ENCODE peak calls at places on chromosomes 6 and 20, in six cellular contexts. F, A, Z, T, X and E are unnamed samples.

GRCh38 chr20:38202982-38203293 is 37.9 kb upstream of the TGM2 start:
- DNase-seq in F (no peak), A (no peak), Z (no peak), T (no peak), X (no peak), E (no peak)

GRCh38 chr6:92126088-92126487 is 1293.3 kb downstream of the EPHA7 start:
- DNase-seq in F (no peak), A (no peak), Z (no peak), T (no peak), X (no peak), E (no peak)

GRCh38 chr6:42762950-42763349 is 17.0 kb upstream of the TBCC start:
- DNase-seq in F (no peak), A (no peak), Z (no peak), T (no peak), X (no peak), E (no peak)

GRCh38 chr6:25315194-25315593 is 36.0 kb downstream of the CARMIL1 start:
- DNase-seq in F (peak; percentile 39), A (no peak), Z (no peak), T (no peak), X (no peak), E (no peak)

GRCh38 chr20:34578040-34578439 is 19.5 kb downstream of the MAP1LC3A start:
- DNase-seq in F (no peak), A (no peak), Z (no peak), T (no peak), X (no peak), E (no peak)

GRCh38 chr6:166635556-166635955 is 8.5 kb upstream of the RPS6KA2 start:
- DNase-seq in F (no peak), A (no peak), Z (no peak), T (no peak), X (no peak), E (no peak)

GRCh38 chr20:44170796-44171410 is 16.1 kb downstream of the JPH2 start:
- DNase-seq in F (no peak), A (no peak), Z (no peak), T (no peak), X (no peak), E (no peak)

GRCh38 chr20:39897058-39897457 is 792.0 kb downstream of the MAFB start:
- DNase-seq in F (no peak), A (no peak), Z (no peak), T (no peak), X (no peak), E (no peak)

GRCh38 chr6:42714098-42714761 is 8.2 kb downstream of the PRPH2 start:
- DNase-seq in F (no peak), A (no peak), Z (no peak), T (no peak), X (no peak), E (no peak)

GRCh38 chr6:1952726-1953360 is 292.6 kb downstream of the GMDS start:
- DNase-seq in F (no peak), A (no peak), Z (no peak), T (no peak), X (no peak), E (no peak)

GRCh38 chr6:28137458-28138020 is 4.1 kb upstream of the ZKSCAN8 start:
- DNase-seq in F (no peak), A (no peak), Z (no peak), T (no peak), X (no peak), E (peak; percentile 9)

GRCh38 chr6:143517447-143517773 is 5.9 kb upstream of the FUCA2 start:
- DNase-seq in F (no peak), A (no peak), Z (no peak), T (no peak), X (no peak), E (no peak)

GRCh38 chr20:56932575-56933330 is 303.6 kb downstream of the TFAP2C start:
- DNase-seq in F (no peak), A (no peak), Z (no peak), T (no peak), X (no peak), E (no peak)

GRCh38 chr6:113632220-113632864 is 224.8 kb upstream of the MARCKS start:
- DNase-seq in F (no peak), A (no peak), Z (no peak), T (no peak), X (peak; percentile 71), E (no peak)

GRCh38 chr6:70270287-70271005 is 32.4 kb downstream of the COL9A1 start:
- DNase-seq in F (no peak), A (no peak), Z (no peak), T (no peak), X (no peak), E (no peak)

GRCh38 chr6:108966855-108967755 is 118.9 kb downstream of the ARMC2 start:
- DNase-seq in F (peak; percentile 41), A (peak; percentile 50), Z (peak; percentile 68), T (peak; percentile 64), X (no peak), E (no peak)

GRCh38 chr6:84731901-84732300 is 32.5 kb downstream of the TBX18 start:
- DNase-seq in F (no peak), A (no peak), Z (no peak), T (no peak), X (no peak), E (no peak)

GRCh38 chr6:154430494-154430919 is 73.9 kb upstream of the IPCEF1 start:
- DNase-seq in F (no peak), A (no peak), Z (no peak), T (no peak), X (no peak), E (no peak)

GRCh38 chr20:51412991-51413471 is 129.5 kb downstream of the NFATC2 start:
- DNase-seq in F (no peak), A (no peak), Z (no peak), T (no peak), X (peak; percentile 74), E (no peak)

GRCh38 chr6:140071115-140071514 is 696.7 kb upstream of the CITED2 start:
- DNase-seq in F (no peak), A (no peak), Z (peak; percentile 27), T (no peak), X (no peak), E (no peak)
- H3K9me3 ChIP-seq in F (no peaks in the 10 kb centered on the region), A (no peaks in the 10 kb centered on the region), Z (no peaks in the 10 kb centered on the region), T (no peaks in the 10 kb centered on the region), X (no peaks in the 10 kb centered on the region), E (no peaks in the 10 kb centered on the region)

DNA sequence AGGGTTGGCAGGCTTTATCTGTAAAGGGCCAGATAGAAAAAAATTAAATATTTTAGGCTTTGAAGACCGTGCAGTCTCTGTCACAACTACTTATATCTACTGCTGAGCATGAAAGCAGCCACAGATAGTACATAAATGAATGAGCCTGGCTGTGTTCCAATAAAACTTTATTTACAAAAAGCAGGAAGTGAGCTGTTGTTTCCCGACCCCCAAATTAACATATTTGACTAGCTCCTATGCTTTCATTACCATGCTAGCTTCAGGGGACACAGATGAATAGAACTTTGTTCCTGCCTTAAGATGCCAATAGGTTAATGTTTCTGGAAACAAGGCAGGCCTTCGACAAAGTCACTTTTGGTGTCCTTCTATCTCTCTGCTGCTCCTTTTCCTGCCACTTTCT is 1058.0 kb upstream of the FLRT3 start:
- DNase-seq in F (no peak), A (no peak), Z (no peak), T (no peak), X (no peak), E (no peak)
- H3K9me3 ChIP-seq in F (no peaks in the 10 kb centered on the region), A (no peaks in the 10 kb centered on the region), Z (no peaks in the 10 kb centered on the region), T (no peaks in the 10 kb centered on the region), X (no peaks in the 10 kb centered on the region), E (no peaks in the 10 kb centered on the region)

GRCh38 chr20:59670786-59671492 is 66.6 kb downstream of the PHACTR3 start:
- DNase-seq in F (no peak), A (no peak), Z (no peak), T (no peak), X (no peak), E (no peak)
- H3K9me3 ChIP-seq in F (no peaks in the 10 kb centered on the region), A (no peaks in the 10 kb centered on the region), Z (no peaks in the 10 kb centered on the region), T (no peaks in the 10 kb centered on the region), X (no peaks in the 10 kb centered on the region), E (no peaks in the 10 kb centered on the region)

DNA sequence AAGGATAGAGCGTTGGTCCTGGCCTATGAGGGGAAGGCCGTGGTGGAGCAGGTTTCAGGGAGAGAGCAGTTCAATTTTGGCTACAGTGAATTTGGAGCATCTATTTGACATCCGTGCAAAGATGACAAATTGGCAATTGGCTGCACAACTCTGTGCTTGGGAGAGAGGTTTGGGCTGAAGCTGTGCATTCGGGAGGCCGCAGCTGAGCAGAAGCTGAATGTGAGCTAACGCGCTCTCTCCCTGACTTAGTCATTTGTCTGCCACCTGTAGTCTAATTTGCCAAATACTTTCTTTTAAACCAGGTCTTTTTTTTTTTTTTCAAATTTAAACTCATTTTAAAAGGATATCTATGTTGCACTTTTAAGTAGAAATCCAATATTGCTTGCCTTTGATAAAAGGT is 78.8 kb downstream of the PHACTR3 start:
- DNase-seq in F (no peak), A (no peak), Z (no peak), T (no peak), X (no peak), E (no peak)
- H3K9me3 ChIP-seq in F (no peaks in the 10 kb centered on the region), A (no peaks in the 10 kb centered on the region), Z (no peaks in the 10 kb centered on the region), T (no peaks in the 10 kb centered on the region), X (no peaks in the 10 kb centered on the region), E (no peaks in the 10 kb centered on the region)

GRCh38 chr6:328924-329323 is 36.6 kb downstream of the DUSP22 start:
- DNase-seq in F (no peak), A (no peak), Z (no peak), T (no peak), X (no peak), E (no peak)

GRCh38 chr6:324729-325125 is 32.4 kb downstream of the DUSP22 start:
- DNase-seq in F (no peak), A (no peak), Z (no peak), T (no peak), X (peak; percentile 62), E (no peak)

GRCh38 chr6:327538-328183 is 35.4 kb downstream of the DUSP22 start:
- DNase-seq in F (no peak), A (no peak), Z (no peak), T (no peak), X (no peak), E (no peak)

GRCh38 chr6:328184-328670 is 35.9 kb downstream of the DUSP22 start:
- DNase-seq in F (no peak), A (no peak), Z (no peak), T (no peak), X (no peak), E (no peak)

DNA sequence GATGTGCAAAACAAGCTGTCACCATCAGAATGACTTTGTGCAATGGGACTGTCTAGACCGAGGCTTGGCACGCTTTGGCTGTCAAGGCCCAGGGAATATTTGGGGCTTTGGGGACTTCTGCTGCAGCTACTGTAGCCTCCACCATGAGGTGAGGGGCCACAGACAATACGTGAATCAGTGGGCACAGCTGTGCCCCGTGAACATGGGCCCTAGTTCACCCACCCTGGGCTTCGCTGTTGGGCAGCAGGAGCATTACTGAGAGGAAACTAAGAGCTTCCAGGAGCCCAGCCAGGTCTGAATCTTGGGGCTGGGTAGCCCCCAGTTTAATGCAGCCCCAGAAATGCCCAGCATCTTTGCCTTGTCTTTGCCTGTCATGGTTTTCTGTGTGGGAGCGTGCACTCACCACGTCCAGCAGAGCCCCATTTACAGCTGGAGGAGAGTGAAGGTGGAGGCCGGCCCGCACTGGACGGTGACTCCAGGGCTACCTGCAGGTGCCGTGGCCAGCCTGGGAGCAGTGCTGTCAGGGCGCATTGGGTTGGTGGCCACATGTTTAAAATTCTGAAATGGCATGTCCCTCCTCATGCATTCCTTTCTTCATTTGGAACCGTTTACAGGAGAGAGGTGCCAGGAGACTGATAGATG is 34.7 kb downstream of the DUSP22 start:
- DNase-seq in F (peak; percentile 82), A (no peak), Z (no peak), T (no peak), X (no peak), E (no peak)
- H3K9me3 ChIP-seq in F (no peaks in the 10 kb centered on the region), A (no peaks in the 10 kb centered on the region), Z (peaks cover 3% of the 10 kb centered on the region), T (peaks cover 3% of the 10 kb centered on the region), X (no peaks in the 10 kb centered on the region), E (no peaks in the 10 kb centered on the region)

GRCh38 chr20:29299811-29300578 is 1957.5 kb upstream of the DEFB115 start:
- DNase-seq in F (peak; percentile 75), A (no peak), Z (no peak), T (no peak), X (no peak), E (no peak)
- H3K9me3 ChIP-seq in F (peaks cover 5% of the 10 kb centered on the region), A (no peaks in the 10 kb centered on the region), Z (peaks cover 3% of the 10 kb centered on the region), T (no peaks in the 10 kb centered on the region), X (peaks cover 55% of the 10 kb centered on the region), E (no peaks in the 10 kb centered on the region)